ENCODE peak calls at places on chromosomes 7 and 10, in six cellular contexts. J is HepG2, G is psoas muscle, A is GM06990, Z is left ventricle myocardium inferior, W is OCI-LY7. X is an unnamed sample.

GRCh38 chr10:44253769-44254462 is 131.0 kb downstream of the CXCL12 start:
- DNase-seq in G (peak), J (peak), W (no peak), Z (peak), A (no peak), X (no peak)

GRCh38 chr10:54866666-54867065 is 65.6 kb upstream of the PCDH15 start:
- DNase-seq in Z (no peak), G (no peak), A (no peak), J (no peak), W (no peak), X (no peak)

GRCh38 chr7:92057375-92057774 is 76.9 kb downstream of the CYP51A1 start:
- DNase-seq in W (no peak), A (no peak), J (no peak), G (no peak), Z (no peak), X (no peak)

GRCh38 chr10:119896937-119897336 is 4.4 kb downstream of the SEC23IP start:
- DNase-seq in G (no peak), A (no peak), W (no peak), Z (peak), J (peak), X (no peak)

GRCh38 chr10:50397312-50398140 is 146.2 kb upstream of the ASAH2 start:
- DNase-seq in G (no peak), J (peak), Z (no peak), W (no peak), A (no peak), X (no peak)

GRCh38 chr10:42850931-42851330 is 68.3 kb downstream of the BMS1 start:
- DNase-seq in G (no peak), A (no peak), Z (no peak), W (no peak), J (no peak), X (no peak)

GRCh38 chr7:23852135-23852534 is 142.1 kb downstream of the STK31 start:
- DNase-seq in W (no peak), J (no peak), A (no peak), Z (no peak), G (no peak), X (no peak)

GRCh38 chr7:51016546-51016945 is 233.8 kb upstream of the GRB10 start:
- DNase-seq in W (no peak), A (no peak), G (no peak), J (no peak), Z (no peak), X (no peak)

GRCh38 chr7:108441392-108441955 is 14.8 kb downstream of the NRCAM start:
- DNase-seq in G (no peak), W (no peak), J (no peak), A (no peak), Z (no peak), X (no peak)

GRCh38 chr10:788796-789748 is 99.6 kb upstream of the DIP2C start:
- DNase-seq in G (peak), J (peak), W (no peak), A (no peak), Z (peak), X (peak)

GRCh38 chr10:97058521-97058920 is 127.2 kb downstream of the SLIT1 start:
- DNase-seq in J (no peak), A (no peak), W (no peak), Z (no peak), G (peak), X (no peak)

GRCh38 chr7:43869898-43870240 is 552 bp upstream of the MRPS24 start:
- DNase-seq in G (no peak), J (no peak), Z (no peak), W (no peak), A (no peak), X (peak)

GRCh38 chr10:49055231-49055850 is 60.0 kb downstream of the VSTM4 start:
- DNase-seq in J (no peak), G (no peak), A (no peak), W (no peak), Z (no peak), X (no peak)

GRCh38 chr10:103969436-103969835 is 2.5 kb downstream of the SLK start:
- DNase-seq in Z (no peak), G (no peak), W (no peak), J (no peak), A (no peak), X (no peak)

GRCh38 chr10:127776816-127777215 is 39.8 kb downstream of the FOXI2 start:
- DNase-seq in G (no peak), W (no peak), Z (no peak), J (no peak), A (no peak), X (no peak)

DNA sequence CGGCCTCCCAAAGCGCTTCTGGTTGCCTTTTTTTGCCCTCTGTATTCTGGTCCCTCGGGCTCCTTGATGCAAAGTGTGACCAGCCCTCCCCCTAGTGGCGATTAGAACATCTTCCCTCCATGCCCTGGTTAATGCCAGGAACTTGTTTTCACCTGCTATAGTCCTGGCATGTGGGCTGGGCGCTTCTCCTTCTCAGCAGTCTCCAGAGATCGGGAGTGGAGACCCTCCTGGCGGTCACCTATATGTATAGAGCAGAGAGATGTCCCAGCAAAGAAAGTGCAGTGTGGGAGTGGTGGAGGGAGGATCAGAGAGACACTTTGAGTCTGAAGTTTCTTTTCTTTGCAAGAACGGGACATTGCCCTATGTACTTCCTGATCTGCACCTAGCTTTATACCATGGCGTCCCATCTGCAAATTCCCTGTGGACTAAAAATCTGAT is 264.1 kb downstream of the OTUD1 start:
- DNase-seq in J (peak), A (peak), Z (peak), G (no peak), W (peak), X (peak)
- TF ChIP-seq CTCF in J (peak), A (peak), Z (peak), G (peak), W (peak), X (peak)

GRCh38 chr7:32042900-32043299 is 27.3 kb downstream of the PDE1C start:
- DNase-seq in J (no peak), G (no peak), A (no peak), Z (no peak), W (no peak), X (no peak)

GRCh38 chr7:32037650-32038198 is 32.5 kb downstream of the PDE1C start:
- DNase-seq in Z (no peak), J (no peak), W (no peak), A (peak), G (no peak), X (no peak)

GRCh38 chr7:32043688-32044087 is 26.5 kb downstream of the PDE1C start:
- DNase-seq in J (no peak), Z (no peak), A (no peak), W (no peak), G (no peak), X (no peak)

GRCh38 chr7:32036557-32036956 is 33.6 kb downstream of the PDE1C start:
- DNase-seq in Z (no peak), J (no peak), W (no peak), A (peak), G (no peak), X (no peak)

DNA sequence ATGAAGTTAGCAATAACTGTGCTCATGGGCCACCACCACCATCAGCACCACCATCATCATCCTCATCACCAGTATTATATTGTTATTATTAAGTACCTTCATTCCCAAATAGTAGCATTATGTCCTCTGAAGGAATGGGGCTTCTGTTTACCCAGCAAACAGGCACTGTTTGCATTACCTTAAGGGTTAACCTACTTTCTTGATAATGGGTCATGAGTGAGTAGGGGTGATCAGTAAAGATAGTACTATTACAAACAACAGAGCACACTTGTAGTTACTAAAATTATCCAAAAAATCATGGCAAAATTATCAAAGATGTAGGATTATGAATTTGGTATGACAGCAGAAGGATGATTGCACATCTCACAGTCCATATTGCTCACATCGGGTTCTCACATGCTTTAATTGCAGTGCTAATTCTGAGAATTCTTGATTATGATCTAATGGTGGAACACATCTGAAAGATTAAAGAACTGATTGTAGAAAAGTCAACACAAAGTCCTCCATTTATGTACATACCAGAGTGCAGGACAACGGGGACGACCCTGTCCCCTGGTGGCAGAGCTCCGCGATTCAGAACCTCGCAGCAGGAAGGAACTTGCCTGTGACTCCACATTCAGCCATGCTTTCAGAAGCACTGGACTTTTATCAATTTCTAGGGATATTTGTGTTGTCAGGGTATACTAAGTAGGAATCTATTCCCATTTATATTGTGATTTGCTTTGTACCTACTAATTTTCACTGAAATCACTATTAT is 31.0 kb downstream of the PDE1C start:
- DNase-seq in Z (no peak), W (no peak), G (no peak), A (no peak), J (peak), X (no peak)
- TF ChIP-seq CTCF in Z (peak), W (no peak), G (no peak), A (no peak), J (peak), X (no peak)

GRCh38 chr7:99651290-99651689 is 28.5 kb downstream of the CYP3A5 start:
- DNase-seq in Z (no peak), J (no peak), G (no peak), A (no peak), W (no peak), X (no peak)
- TF ChIP-seq CTCF in Z (no peak), J (no peak), G (no peak), A (no peak), W (no peak), X (no peak)

DNA sequence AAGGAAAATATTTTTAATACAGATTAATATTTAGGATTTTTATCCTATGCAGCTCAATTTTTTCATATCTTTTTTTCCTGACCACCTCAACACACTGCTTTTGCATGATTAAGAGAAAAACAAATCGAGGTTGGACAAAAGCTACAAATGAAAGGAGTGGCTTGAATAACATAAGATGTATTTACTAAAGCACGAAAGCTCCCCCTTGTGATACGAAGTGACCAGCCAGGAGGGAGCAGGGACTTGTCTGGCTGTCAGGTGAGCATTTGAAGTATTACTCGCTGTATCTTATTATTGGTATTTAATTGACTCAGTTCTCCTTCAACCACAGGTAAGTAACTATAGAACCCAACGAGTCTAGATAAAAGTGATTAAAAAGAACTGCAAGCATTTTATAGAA is 265.2 kb upstream of the PHF14 start:
- DNase-seq in J (peak), W (peak), Z (no peak), A (no peak), G (no peak), X (peak)
- TF ChIP-seq CTCF in J (peak), W (peak), Z (no peak), A (peak), G (no peak), X (no peak)